ENCODE peak calls at places on chromosomes 3 and 15, in seven cellular contexts. V is cardiac muscle cell, Q is neural progenitor cell, L is IMR-90, D is body of pancreas, U is esophagus muscularis mucosa, C is right lobe of liver. O is an unnamed sample. For H3K4me1, the result is how much of the 10 kb centered on the place peaks cover.

GRCh38 chr3:41966206-41966605 is 4.3 kb upstream of the ULK4 start:
- DNase-seq in V (no peak), Q (no peak), L (no peak), D (no peak), U (no peak), C (no peak), O (no peak)

GRCh38 chr15:38475361-38475760 is 21.4 kb downstream of the FAM98B start:
- DNase-seq in V (no peak), Q (no peak), L (no peak), D (no peak), U (no peak), C (no peak), O (no peak)

GRCh38 chr3:114362815-114363214 is 69.0 kb downstream of the TIGIT start:
- DNase-seq in V (peak), Q (no peak), L (peak), D (no peak), U (no peak), C (no peak), O (no peak)

GRCh38 chr3:170437151-170437550 is 18.5 kb downstream of the CLDN11 start:
- DNase-seq in V (no peak), Q (no peak), L (no peak), D (no peak), U (no peak), C (no peak), O (peak)

GRCh38 chr3:193157051-193157450 is 84.0 kb upstream of the PLAAT1 start:
- DNase-seq in V (no peak), Q (no peak), L (no peak), D (no peak), U (no peak), C (no peak), O (no peak)

GRCh38 chr3:58082047-58082446 is 73.8 kb downstream of the FLNB start:
- DNase-seq in V (no peak), Q (no peak), L (peak), D (no peak), U (no peak), C (no peak), O (no peak)

GRCh38 chr3:194961149-194961548 is 275.5 kb downstream of the FAM43A start:
- DNase-seq in V (no peak), Q (no peak), L (no peak), D (no peak), U (no peak), C (no peak), O (no peak)

GRCh38 chr3:127208483-127209100 is 15.7 kb downstream of the PRR23E start:
- DNase-seq in V (no peak), Q (no peak), L (no peak), D (no peak), U (peak), C (no peak), O (peak)

GRCh38 chr3:37197810-37198371 is 23.5 kb upstream of the LRRFIP2 start:
- DNase-seq in V (no peak), Q (peak), L (peak), D (no peak), U (no peak), C (no peak), O (no peak)

GRCh38 chr15:67085237-67085817 is 19.9 kb downstream of the SMAD3 start:
- DNase-seq in V (no peak), Q (no peak), L (no peak), D (no peak), U (no peak), C (no peak), O (no peak)

GRCh38 chr3:2516762-2517441 is 418.2 kb downstream of the CNTN4 start:
- DNase-seq in V (no peak), Q (no peak), L (no peak), D (no peak), U (no peak), C (no peak), O (no peak)

GRCh38 chr3:111803123-111803593 is 55.9 kb upstream of the PHLDB2 start:
- DNase-seq in V (peak), Q (no peak), L (peak), D (peak), U (peak), C (no peak), O (peak)

GRCh38 chr3:169342652-169343051 is 320.9 kb downstream of the MECOM start:
- DNase-seq in V (no peak), Q (peak), L (no peak), D (no peak), U (no peak), C (no peak), O (no peak)

GRCh38 chr15:91752081-91752810 is 101.3 kb upstream of the SLCO3A1 start:
- DNase-seq in V (no peak), Q (no peak), L (no peak), D (no peak), U (no peak), C (no peak), O (no peak)

GRCh38 chr3:144229237-144229830 is 257.7 kb downstream of the DIPK2A start:
- DNase-seq in V (no peak), Q (no peak), L (no peak), D (no peak), U (no peak), C (peak), O (no peak)

GRCh38 chr3:14150491-14151230 is 25.8 kb downstream of the TMEM43 start:
- DNase-seq in V (no peak), Q (no peak), L (peak), D (no peak), U (peak), C (no peak), O (peak)

GRCh38 chr3:82940124-82940523 is 1178.7 kb upstream of the GBE1 start:
- DNase-seq in V (no peak), Q (no peak), L (no peak), D (no peak), U (no peak), C (peak), O (no peak)

GRCh38 chr15:70586241-70586640 is 177.1 kb downstream of the UACA start:
- DNase-seq in V (no peak), Q (no peak), L (no peak), D (no peak), U (no peak), C (peak), O (peak)

GRCh38 chr3:152331018-152331541 is 62.4 kb downstream of the MBNL1 start:
- DNase-seq in V (no peak), Q (no peak), L (peak), D (no peak), U (no peak), C (no peak), O (no peak)

GRCh38 chr15:85879334-85880163 is 84.8 kb upstream of the KLHL25 start:
- DNase-seq in V (no peak), Q (no peak), L (no peak), D (no peak), U (no peak), C (no peak), O (no peak)

GRCh38 chr15:38084289-38084688 is 149.8 kb downstream of the TMCO5A start:
- DNase-seq in V (no peak), Q (no peak), L (peak), D (peak), U (no peak), C (no peak), O (no peak)

GRCh38 chr3:7498722-7499121 is 637.8 kb downstream of the GRM7 start:
- DNase-seq in V (no peak), Q (no peak), L (no peak), D (no peak), U (no peak), C (no peak), O (no peak)

GRCh38 chr3:159751754-159752153 is 236.9 kb upstream of the IL12A start:
- DNase-seq in V (no peak), Q (no peak), L (no peak), D (no peak), U (no peak), C (no peak), O (no peak)

GRCh38 chr15:31136016-31136415 is 34.5 kb upstream of the TRPM1 start:
- DNase-seq in V (no peak), Q (no peak), L (no peak), D (no peak), U (peak), C (no peak), O (peak)

GRCh38 chr3:196932600-196932999 is 9.7 kb downstream of the NCBP2 start:
- DNase-seq in V (no peak), Q (no peak), L (no peak), D (no peak), U (no peak), C (no peak), O (no peak)

DNA sequence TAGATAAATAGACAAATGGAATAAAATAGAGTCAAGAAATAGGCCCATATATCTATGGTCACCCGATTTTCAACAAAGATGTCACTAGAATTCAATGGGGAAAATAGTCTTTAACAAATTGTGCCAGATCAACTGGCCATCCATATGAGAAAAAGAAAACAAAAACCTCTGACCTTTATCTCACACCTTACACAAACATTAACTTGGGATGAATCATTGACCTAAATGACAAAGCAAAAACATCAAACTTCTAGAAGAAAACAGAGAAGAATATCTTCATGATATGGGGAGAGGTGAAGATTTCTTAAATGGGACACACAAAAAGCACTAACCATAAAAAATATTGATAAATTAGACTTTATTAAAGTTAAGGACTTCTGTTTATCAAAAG is 31.9 kb downstream of the ITGA11 start:
- DNase-seq in V (no peak), Q (no peak), L (no peak), D (no peak), U (no peak), C (no peak), O (no peak)
- H3K27ac ChIP-seq in V (no peak), Q (no peak), L (no peak), D (no peak), U (no peak), C (no peak), O (no peak)

DNA sequence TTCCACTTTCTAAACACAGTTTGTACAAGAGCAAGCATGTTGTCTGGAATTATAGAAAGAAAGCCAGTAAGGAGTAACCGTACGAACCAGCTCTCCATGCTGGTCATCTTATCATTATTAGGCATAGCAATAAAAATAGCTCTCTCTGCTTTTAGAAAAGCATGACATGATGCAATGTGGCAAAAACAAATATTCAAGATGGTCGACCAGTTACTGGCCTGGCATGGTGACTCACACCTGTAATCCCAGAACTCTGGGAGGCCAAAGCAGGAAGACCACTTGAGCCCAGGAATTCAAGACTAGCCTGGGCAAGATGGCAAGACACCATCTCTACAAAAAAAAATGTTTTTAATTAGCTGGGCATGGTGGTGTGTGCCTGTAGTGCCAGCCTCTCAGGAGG is 2.6 kb upstream of the MAP4 start:
- DNase-seq in V (no peak), Q (no peak), L (peak), D (peak), U (no peak), C (no peak), O (no peak)
- H3K4me1 ChIP-seq in V (under half), Q (under half), L (under half), D (half or more), U (half or more), C (under half), O (under half)

GRCh38 chr3:150303776-150304175 is 104.3 kb upstream of the TSC22D2 start:
- DNase-seq in V (no peak), Q (peak), L (no peak), D (peak), U (no peak), C (no peak), O (no peak)
- TF ChIP-seq CTCF in V (peak), Q (peak), L (no peak), D (peak), U (peak), C (peak), O (no peak)

DNA sequence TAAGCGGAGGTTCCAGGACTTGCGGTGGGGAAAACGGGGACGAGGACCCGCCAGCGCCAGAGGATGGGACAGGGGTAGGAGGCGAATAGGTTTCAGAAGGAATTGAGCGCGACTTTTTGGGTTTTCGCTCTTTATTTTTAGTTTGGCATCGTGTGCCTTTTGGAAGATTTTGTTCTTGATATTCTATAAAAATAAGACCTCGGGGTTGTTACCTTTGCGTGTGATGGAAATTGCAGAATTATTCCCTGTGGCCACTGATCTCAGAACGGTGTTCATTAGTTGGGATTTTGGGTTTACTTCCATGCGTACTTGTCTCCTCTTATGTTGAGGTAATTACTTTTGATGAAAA is 453 bp upstream of the CCDC14 start:
- DNase-seq in V (no peak), Q (no peak), L (no peak), D (no peak), U (no peak), C (no peak), O (no peak)
- H3K27ac ChIP-seq in V (no peak), Q (no peak), L (no peak), D (peak), U (peak), C (peak), O (peak)

O was measured in testis.